ENCODE peak calls at places on chromosome 3, in nine cellular contexts. One of them, this sample, is unnamed.

GRCh38 chr3:185153170-185153733 is 392 bp upstream of the C3orf70 start:
- DNase-seq in stomach: no peak
- DNase-seq in thoracic aorta: no peak
- DNase-seq in CD4-positive, CD25-positive, alpha-beta regulatory T cell: no peak
- DNase-seq in PC-3: no peak
- DNase-seq in CD4-positive, alpha-beta memory T cell: no peak
- DNase-seq in uterus: no peak
- DNase-seq in naive thymus-derived CD4-positive, alpha-beta T cell: no peak
- DNase-seq in upper lobe of right lung: no peak
- DNase-seq in this sample: no peak

GRCh38 chr3:155244206-155244605 is 49.3 kb downstream of the STRIT1 start:
- DNase-seq in upper lobe of right lung: no peak
- DNase-seq in naive thymus-derived CD4-positive, alpha-beta T cell: no peak
- DNase-seq in stomach: no peak
- DNase-seq in CD4-positive, CD25-positive, alpha-beta regulatory T cell: no peak
- DNase-seq in PC-3: no peak
- DNase-seq in thoracic aorta: no peak
- DNase-seq in uterus: no peak
- DNase-seq in CD4-positive, alpha-beta memory T cell: no peak
- DNase-seq in this sample: no peak

GRCh38 chr3:84440306-84440705 is 518.5 kb upstream of the CADM2 start:
- DNase-seq in uterus: no peak
- DNase-seq in PC-3: no peak
- DNase-seq in naive thymus-derived CD4-positive, alpha-beta T cell: no peak
- DNase-seq in thoracic aorta: no peak
- DNase-seq in CD4-positive, CD25-positive, alpha-beta regulatory T cell: no peak
- DNase-seq in CD4-positive, alpha-beta memory T cell: no peak
- DNase-seq in upper lobe of right lung: no peak
- DNase-seq in stomach: no peak
- DNase-seq in this sample: no peak

GRCh38 chr3:191085091-191085490 is 114.0 kb upstream of the OSTN start:
- DNase-seq in uterus: no peak
- DNase-seq in PC-3: peak; percentile 39
- DNase-seq in stomach: no peak
- DNase-seq in naive thymus-derived CD4-positive, alpha-beta T cell: no peak
- DNase-seq in thoracic aorta: no peak
- DNase-seq in upper lobe of right lung: no peak
- DNase-seq in CD4-positive, CD25-positive, alpha-beta regulatory T cell: no peak
- DNase-seq in CD4-positive, alpha-beta memory T cell: no peak
- DNase-seq in this sample: no peak

GRCh38 chr3:15989419-15989818 is 185.1 kb upstream of the GALNT15 start:
- DNase-seq in CD4-positive, CD25-positive, alpha-beta regulatory T cell: no peak
- DNase-seq in uterus: no peak
- DNase-seq in PC-3: peak; percentile 16
- DNase-seq in stomach: no peak
- DNase-seq in naive thymus-derived CD4-positive, alpha-beta T cell: no peak
- DNase-seq in thoracic aorta: no peak
- DNase-seq in CD4-positive, alpha-beta memory T cell: no peak
- DNase-seq in upper lobe of right lung: no peak
- DNase-seq in this sample: no peak

GRCh38 chr3:189824629-189825312 is 193.6 kb downstream of the TP63 start:
- DNase-seq in stomach: no peak
- DNase-seq in CD4-positive, CD25-positive, alpha-beta regulatory T cell: no peak
- DNase-seq in upper lobe of right lung: no peak
- DNase-seq in thoracic aorta: no peak
- DNase-seq in PC-3: peak; percentile 91
- DNase-seq in uterus: peak; percentile 17
- DNase-seq in naive thymus-derived CD4-positive, alpha-beta T cell: no peak
- DNase-seq in CD4-positive, alpha-beta memory T cell: no peak
- DNase-seq in this sample: no peak

GRCh38 chr3:105040026-105040622 is 326.6 kb upstream of the ALCAM start:
- DNase-seq in thoracic aorta: no peak
- DNase-seq in CD4-positive, alpha-beta memory T cell: no peak
- DNase-seq in stomach: no peak
- DNase-seq in uterus: no peak
- DNase-seq in naive thymus-derived CD4-positive, alpha-beta T cell: no peak
- DNase-seq in CD4-positive, CD25-positive, alpha-beta regulatory T cell: no peak
- DNase-seq in upper lobe of right lung: no peak
- DNase-seq in PC-3: no peak
- DNase-seq in this sample: no peak

GRCh38 chr3:178443634-178444033 is 92.6 kb upstream of the KCNMB2 start:
- DNase-seq in naive thymus-derived CD4-positive, alpha-beta T cell: no peak
- DNase-seq in thoracic aorta: no peak
- DNase-seq in CD4-positive, CD25-positive, alpha-beta regulatory T cell: no peak
- DNase-seq in CD4-positive, alpha-beta memory T cell: no peak
- DNase-seq in uterus: no peak
- DNase-seq in PC-3: peak; percentile 13
- DNase-seq in upper lobe of right lung: no peak
- DNase-seq in stomach: no peak
- DNase-seq in this sample: no peak

GRCh38 chr3:48695113-48695753 is 9.5 kb upstream of the NCKIPSD start:
- DNase-seq in uterus: peak; percentile 94
- DNase-seq in CD4-positive, CD25-positive, alpha-beta regulatory T cell: no peak
- DNase-seq in CD4-positive, alpha-beta memory T cell: no peak
- DNase-seq in naive thymus-derived CD4-positive, alpha-beta T cell: no peak
- DNase-seq in stomach: peak; percentile 34
- DNase-seq in PC-3: no peak
- DNase-seq in upper lobe of right lung: peak; percentile 59
- DNase-seq in thoracic aorta: no peak
- DNase-seq in this sample: no peak

GRCh38 chr3:134802428-134803050 is 7.5 kb downstream of the EPHB1 start:
- DNase-seq in uterus: no peak
- DNase-seq in upper lobe of right lung: no peak
- DNase-seq in CD4-positive, alpha-beta memory T cell: no peak
- DNase-seq in stomach: no peak
- DNase-seq in CD4-positive, CD25-positive, alpha-beta regulatory T cell: no peak
- DNase-seq in naive thymus-derived CD4-positive, alpha-beta T cell: no peak
- DNase-seq in PC-3: no peak
- DNase-seq in thoracic aorta: no peak
- DNase-seq in this sample: no peak

GRCh38 chr3:126147932-126148683 is 32.3 kb downstream of the ALDH1L1 start:
- DNase-seq in upper lobe of right lung: peak; percentile 55
- DNase-seq in naive thymus-derived CD4-positive, alpha-beta T cell: no peak
- DNase-seq in CD4-positive, CD25-positive, alpha-beta regulatory T cell: no peak
- DNase-seq in stomach: no peak
- DNase-seq in PC-3: no peak
- DNase-seq in uterus: peak; percentile 3
- DNase-seq in thoracic aorta: no peak
- DNase-seq in CD4-positive, alpha-beta memory T cell: no peak
- DNase-seq in this sample: no peak

GRCh38 chr3:153158961-153159735 is 2.9 kb upstream of the RAP2B start:
- DNase-seq in uterus: no peak
- DNase-seq in CD4-positive, alpha-beta memory T cell: no peak
- DNase-seq in PC-3: peak; percentile 73
- DNase-seq in CD4-positive, CD25-positive, alpha-beta regulatory T cell: no peak
- DNase-seq in stomach: no peak
- DNase-seq in thoracic aorta: no peak
- DNase-seq in naive thymus-derived CD4-positive, alpha-beta T cell: no peak
- DNase-seq in upper lobe of right lung: no peak
- DNase-seq in this sample: no peak

GRCh38 chr3:130463221-130463620 is 53.8 kb upstream of the COL6A6 start:
- DNase-seq in thoracic aorta: no peak
- DNase-seq in uterus: no peak
- DNase-seq in CD4-positive, CD25-positive, alpha-beta regulatory T cell: no peak
- DNase-seq in upper lobe of right lung: no peak
- DNase-seq in CD4-positive, alpha-beta memory T cell: no peak
- DNase-seq in naive thymus-derived CD4-positive, alpha-beta T cell: no peak
- DNase-seq in PC-3: no peak
- DNase-seq in stomach: no peak
- DNase-seq in this sample: no peak

GRCh38 chr3:160929595-160929994 is 173.6 kb downstream of the PPM1L start:
- DNase-seq in thoracic aorta: no peak
- DNase-seq in PC-3: peak; percentile 47
- DNase-seq in stomach: peak; percentile 32
- DNase-seq in CD4-positive, alpha-beta memory T cell: no peak
- DNase-seq in uterus: no peak
- DNase-seq in upper lobe of right lung: no peak
- DNase-seq in naive thymus-derived CD4-positive, alpha-beta T cell: no peak
- DNase-seq in CD4-positive, CD25-positive, alpha-beta regulatory T cell: no peak
- DNase-seq in this sample: no peak

GRCh38 chr3:160931474-160931873 is 173.7 kb downstream of the B3GALNT1 start:
- DNase-seq in naive thymus-derived CD4-positive, alpha-beta T cell: no peak
- DNase-seq in uterus: no peak
- DNase-seq in CD4-positive, CD25-positive, alpha-beta regulatory T cell: no peak
- DNase-seq in CD4-positive, alpha-beta memory T cell: no peak
- DNase-seq in stomach: no peak
- DNase-seq in upper lobe of right lung: no peak
- DNase-seq in PC-3: no peak
- DNase-seq in thoracic aorta: no peak
- DNase-seq in this sample: no peak

GRCh38 chr3:160927620-160928019 is 171.6 kb downstream of the PPM1L start:
- DNase-seq in thoracic aorta: no peak
- DNase-seq in CD4-positive, alpha-beta memory T cell: no peak
- DNase-seq in naive thymus-derived CD4-positive, alpha-beta T cell: no peak
- DNase-seq in uterus: no peak
- DNase-seq in CD4-positive, CD25-positive, alpha-beta regulatory T cell: no peak
- DNase-seq in PC-3: no peak
- DNase-seq in stomach: no peak
- DNase-seq in upper lobe of right lung: no peak
- DNase-seq in this sample: no peak

GRCh38 chr3:160924776-160925175 is 168.7 kb downstream of the PPM1L start:
- DNase-seq in upper lobe of right lung: no peak
- DNase-seq in PC-3: no peak
- DNase-seq in naive thymus-derived CD4-positive, alpha-beta T cell: no peak
- DNase-seq in CD4-positive, alpha-beta memory T cell: no peak
- DNase-seq in CD4-positive, CD25-positive, alpha-beta regulatory T cell: no peak
- DNase-seq in stomach: no peak
- DNase-seq in thoracic aorta: no peak
- DNase-seq in uterus: no peak
- DNase-seq in this sample: no peak

DNA sequence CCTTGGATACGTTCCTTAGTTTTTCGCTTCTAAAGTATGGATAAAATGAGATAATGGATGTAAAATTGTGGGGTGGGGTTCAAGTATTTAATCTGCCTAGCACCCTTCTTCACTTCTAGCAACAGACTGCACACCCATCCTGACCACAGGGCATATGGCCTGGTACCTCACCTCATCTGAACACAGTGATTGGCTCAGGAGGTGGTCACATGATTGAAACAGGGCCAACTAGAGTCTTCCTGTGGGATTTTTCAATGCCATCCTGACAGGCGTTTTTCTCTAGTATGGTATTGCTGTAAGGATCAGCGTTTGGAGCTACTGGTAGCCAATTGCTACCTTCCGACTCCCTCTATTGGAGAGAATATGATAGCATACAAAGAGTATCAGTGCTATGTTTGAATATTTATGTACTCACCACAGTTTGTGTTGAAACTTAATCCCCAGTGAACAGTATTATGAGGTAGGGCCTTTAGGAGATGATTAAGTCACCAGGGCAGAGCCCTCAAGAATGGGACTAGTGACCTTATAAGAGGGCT is 172.2 kb downstream of the PPM1L start:
- DNase-seq in uterus: no peak
- DNase-seq in CD4-positive, alpha-beta memory T cell: no peak
- DNase-seq in stomach: no peak
- DNase-seq in CD4-positive, CD25-positive, alpha-beta regulatory T cell: no peak
- DNase-seq in upper lobe of right lung: no peak
- DNase-seq in PC-3: peak; percentile 50
- DNase-seq in thoracic aorta: no peak
- DNase-seq in naive thymus-derived CD4-positive, alpha-beta T cell: no peak
- DNase-seq in this sample: no peak
- H3K4me1 ChIP-seq in uterus: no peaks in the 10 kb centered on the region
- H3K4me1 ChIP-seq in CD4-positive, alpha-beta memory T cell: no peaks in the 10 kb centered on the region
- H3K4me1 ChIP-seq in stomach: peaks cover 38% of the 10 kb centered on the region
- H3K4me1 ChIP-seq in CD4-positive, CD25-positive, alpha-beta regulatory T cell: no peaks in the 10 kb centered on the region
- H3K4me1 ChIP-seq in upper lobe of right lung: no peaks in the 10 kb centered on the region
- H3K4me1 ChIP-seq in PC-3: no peaks in the 10 kb centered on the region
- H3K4me1 ChIP-seq in thoracic aorta: no peaks in the 10 kb centered on the region
- H3K4me1 ChIP-seq in naive thymus-derived CD4-positive, alpha-beta T cell: no peaks in the 10 kb centered on the region
- H3K4me1 ChIP-seq in this sample: no peaks in the 10 kb centered on the region

GRCh38 chr3:65233561-65233960 is 545.8 kb upstream of the ADAMTS9 start:
- DNase-seq in CD4-positive, alpha-beta memory T cell: no peak
- DNase-seq in upper lobe of right lung: no peak
- DNase-seq in stomach: no peak
- DNase-seq in naive thymus-derived CD4-positive, alpha-beta T cell: no peak
- DNase-seq in PC-3: no peak
- DNase-seq in thoracic aorta: no peak
- DNase-seq in CD4-positive, CD25-positive, alpha-beta regulatory T cell: no peak
- DNase-seq in uterus: no peak
- DNase-seq in this sample: no peak

GRCh38 chr3:65238652-65239051 is 550.9 kb upstream of the ADAMTS9 start:
- DNase-seq in upper lobe of right lung: no peak
- DNase-seq in naive thymus-derived CD4-positive, alpha-beta T cell: no peak
- DNase-seq in stomach: no peak
- DNase-seq in uterus: no peak
- DNase-seq in thoracic aorta: no peak
- DNase-seq in CD4-positive, alpha-beta memory T cell: no peak
- DNase-seq in CD4-positive, CD25-positive, alpha-beta regulatory T cell: no peak
- DNase-seq in PC-3: no peak
- DNase-seq in this sample: no peak

GRCh38 chr3:65231544-65231943 is 543.7 kb upstream of the ADAMTS9 start:
- DNase-seq in CD4-positive, CD25-positive, alpha-beta regulatory T cell: no peak
- DNase-seq in thoracic aorta: no peak
- DNase-seq in uterus: no peak
- DNase-seq in upper lobe of right lung: no peak
- DNase-seq in naive thymus-derived CD4-positive, alpha-beta T cell: no peak
- DNase-seq in PC-3: no peak
- DNase-seq in stomach: no peak
- DNase-seq in CD4-positive, alpha-beta memory T cell: no peak
- DNase-seq in this sample: no peak

GRCh38 chr3:65230251-65231140 is 542.7 kb upstream of the ADAMTS9 start:
- DNase-seq in naive thymus-derived CD4-positive, alpha-beta T cell: no peak
- DNase-seq in uterus: no peak
- DNase-seq in CD4-positive, alpha-beta memory T cell: no peak
- DNase-seq in PC-3: no peak
- DNase-seq in upper lobe of right lung: no peak
- DNase-seq in thoracic aorta: no peak
- DNase-seq in stomach: no peak
- DNase-seq in CD4-positive, CD25-positive, alpha-beta regulatory T cell: no peak
- DNase-seq in this sample: no peak

GRCh38 chr3:65234499-65234898 is 546.7 kb upstream of the ADAMTS9 start:
- DNase-seq in upper lobe of right lung: no peak
- DNase-seq in CD4-positive, alpha-beta memory T cell: no peak
- DNase-seq in stomach: no peak
- DNase-seq in PC-3: no peak
- DNase-seq in CD4-positive, CD25-positive, alpha-beta regulatory T cell: no peak
- DNase-seq in thoracic aorta: no peak
- DNase-seq in uterus: no peak
- DNase-seq in naive thymus-derived CD4-positive, alpha-beta T cell: no peak
- DNase-seq in this sample: no peak
- H3K27ac ChIP-seq in upper lobe of right lung: no peak overlapping the region
- H3K27ac ChIP-seq in CD4-positive, alpha-beta memory T cell: no peak overlapping the region
- H3K27ac ChIP-seq in stomach: no peak overlapping the region
- H3K27ac ChIP-seq in PC-3: no peak overlapping the region
- H3K27ac ChIP-seq in CD4-positive, CD25-positive, alpha-beta regulatory T cell: no peak overlapping the region
- H3K27ac ChIP-seq in thoracic aorta: no peak overlapping the region
- H3K27ac ChIP-seq in uterus: no peak overlapping the region
- H3K27ac ChIP-seq in naive thymus-derived CD4-positive, alpha-beta T cell: no peak overlapping the region
- H3K27ac ChIP-seq in this sample: no peak overlapping the region

GRCh38 chr3:46087871-46088270 is 60.6 kb upstream of the XCR1 start:
- DNase-seq in thoracic aorta: no peak
- DNase-seq in CD4-positive, CD25-positive, alpha-beta regulatory T cell: no peak
- DNase-seq in upper lobe of right lung: no peak
- DNase-seq in stomach: no peak
- DNase-seq in PC-3: peak; percentile 68
- DNase-seq in uterus: no peak
- DNase-seq in naive thymus-derived CD4-positive, alpha-beta T cell: no peak
- DNase-seq in CD4-positive, alpha-beta memory T cell: no peak
- DNase-seq in this sample: no peak
- H3K4me1 ChIP-seq in thoracic aorta: no peaks in the 10 kb centered on the region
- H3K4me1 ChIP-seq in CD4-positive, CD25-positive, alpha-beta regulatory T cell: peaks cover 4% of the 10 kb centered on the region
- H3K4me1 ChIP-seq in upper lobe of right lung: peaks cover 23% of the 10 kb centered on the region
- H3K4me1 ChIP-seq in stomach: peaks cover 16% of the 10 kb centered on the region
- H3K4me1 ChIP-seq in PC-3: peaks cover 36% of the 10 kb centered on the region
- H3K4me1 ChIP-seq in uterus: no peaks in the 10 kb centered on the region
- H3K4me1 ChIP-seq in naive thymus-derived CD4-positive, alpha-beta T cell: peaks cover 7% of the 10 kb centered on the region
- H3K4me1 ChIP-seq in CD4-positive, alpha-beta memory T cell: peaks cover 6% of the 10 kb centered on the region
- H3K4me1 ChIP-seq in this sample: no peaks in the 10 kb centered on the region

GRCh38 chr3:13325892-13326443 is 94.2 kb downstream of the NUP210 start:
- DNase-seq in uterus: no peak
- DNase-seq in thoracic aorta: no peak
- DNase-seq in stomach: peak; percentile 54
- DNase-seq in upper lobe of right lung: no peak
- DNase-seq in CD4-positive, alpha-beta memory T cell: no peak
- DNase-seq in CD4-positive, CD25-positive, alpha-beta regulatory T cell: no peak
- DNase-seq in PC-3: no peak
- DNase-seq in naive thymus-derived CD4-positive, alpha-beta T cell: no peak
- DNase-seq in this sample: no peak
- H3K27ac ChIP-seq in uterus: no peak overlapping the region
- H3K27ac ChIP-seq in thoracic aorta: no peak overlapping the region
- H3K27ac ChIP-seq in stomach: no peak overlapping the region
- H3K27ac ChIP-seq in upper lobe of right lung: no peak overlapping the region
- H3K27ac ChIP-seq in CD4-positive, alpha-beta memory T cell: no peak overlapping the region
- H3K27ac ChIP-seq in CD4-positive, CD25-positive, alpha-beta regulatory T cell: no peak overlapping the region
- H3K27ac ChIP-seq in PC-3: no peak overlapping the region
- H3K27ac ChIP-seq in naive thymus-derived CD4-positive, alpha-beta T cell: no peak overlapping the region
- H3K27ac ChIP-seq in this sample: no peak overlapping the region

This sample was measured in CD8-positive, alpha-beta memory T cell.